ENCODE peak calls at places on chromosomes 6 and 20, in nine cellular contexts. One of them, this sample, is unnamed.

GRCh38 chr6:157184202-157185015 is 138.9 kb downstream of the TMEM242 start:
- DNase-seq in ELR: peak
- DNase-seq in substantia nigra: no peak
- DNase-seq in SHP77: peak
- DNase-seq in ACHN: peak
- DNase-seq in iris pigment epithelial cell: peak
- DNase-seq in psoas muscle: peak
- DNase-seq in NCI-H1105: peak
- DNase-seq in kidney: peak
- DNase-seq in this sample: peak

GRCh38 chr20:49147269-49147668 is 40.9 kb downstream of the STAU1 start:
- DNase-seq in ELR: no peak
- DNase-seq in substantia nigra: no peak
- DNase-seq in SHP77: no peak
- DNase-seq in ACHN: no peak
- DNase-seq in iris pigment epithelial cell: no peak
- DNase-seq in psoas muscle: no peak
- DNase-seq in NCI-H1105: no peak
- DNase-seq in kidney: no peak
- DNase-seq in this sample: no peak

GRCh38 chr6:87293526-87293925 is 28.9 kb upstream of the SMIM8 start:
- DNase-seq in ELR: peak
- DNase-seq in substantia nigra: no peak
- DNase-seq in SHP77: no peak
- DNase-seq in ACHN: no peak
- DNase-seq in iris pigment epithelial cell: no peak
- DNase-seq in psoas muscle: no peak
- DNase-seq in NCI-H1105: no peak
- DNase-seq in kidney: no peak
- DNase-seq in this sample: no peak

GRCh38 chr6:49550413-49551125 is at the start of gene C6orf141:
- DNase-seq in ELR: peak
- DNase-seq in substantia nigra: no peak
- DNase-seq in SHP77: peak
- DNase-seq in ACHN: peak
- DNase-seq in iris pigment epithelial cell: no peak
- DNase-seq in psoas muscle: no peak
- DNase-seq in NCI-H1105: peak
- DNase-seq in kidney: peak
- DNase-seq in this sample: peak

GRCh38 chr20:41029150-41029872 is 689 bp downstream of the TOP1 start:
- DNase-seq in ELR: peak
- DNase-seq in substantia nigra: no peak
- DNase-seq in SHP77: no peak
- DNase-seq in ACHN: peak
- DNase-seq in iris pigment epithelial cell: no peak
- DNase-seq in psoas muscle: peak
- DNase-seq in NCI-H1105: peak
- DNase-seq in kidney: peak
- DNase-seq in this sample: no peak

GRCh38 chr20:49186535-49187329 is 1.4 kb downstream of the STAU1 start:
- DNase-seq in ELR: peak
- DNase-seq in substantia nigra: no peak
- DNase-seq in SHP77: no peak
- DNase-seq in ACHN: peak
- DNase-seq in iris pigment epithelial cell: peak
- DNase-seq in psoas muscle: peak
- DNase-seq in NCI-H1105: no peak
- DNase-seq in kidney: no peak
- DNase-seq in this sample: peak

GRCh38 chr20:11891827-11892521 is 25.7 kb upstream of the BTBD3 start:
- DNase-seq in ELR: peak
- DNase-seq in substantia nigra: no peak
- DNase-seq in SHP77: peak
- DNase-seq in ACHN: peak
- DNase-seq in iris pigment epithelial cell: peak
- DNase-seq in psoas muscle: no peak
- DNase-seq in NCI-H1105: peak
- DNase-seq in kidney: peak
- DNase-seq in this sample: peak

GRCh38 chr20:60062431-60063336 is 104.5 kb downstream of the CDH26 start:
- DNase-seq in ELR: peak
- DNase-seq in substantia nigra: no peak
- DNase-seq in SHP77: peak
- DNase-seq in ACHN: no peak
- DNase-seq in iris pigment epithelial cell: peak
- DNase-seq in psoas muscle: peak
- DNase-seq in NCI-H1105: no peak
- DNase-seq in kidney: peak
- DNase-seq in this sample: peak

GRCh38 chr6:16001158-16001557 is 127.7 kb upstream of the MYLIP start:
- DNase-seq in ELR: no peak
- DNase-seq in substantia nigra: no peak
- DNase-seq in SHP77: no peak
- DNase-seq in ACHN: no peak
- DNase-seq in iris pigment epithelial cell: no peak
- DNase-seq in psoas muscle: no peak
- DNase-seq in NCI-H1105: no peak
- DNase-seq in kidney: no peak
- DNase-seq in this sample: no peak

GRCh38 chr20:18284805-18285533 is 3.4 kb upstream of the ZNF133 start:
- DNase-seq in ELR: peak
- DNase-seq in substantia nigra: no peak
- DNase-seq in SHP77: no peak
- DNase-seq in ACHN: peak
- DNase-seq in iris pigment epithelial cell: no peak
- DNase-seq in psoas muscle: no peak
- DNase-seq in NCI-H1105: no peak
- DNase-seq in kidney: no peak
- DNase-seq in this sample: peak

This sample was measured in choroid plexus epithelial cell.